ENCODE peak calls at places on chromosomes 1 and 21, in six cellular contexts. One of them, this sample, is unnamed.

GRCh38 chr1:119737040-119737682 is 25.4 kb downstream of the PHGDH start:
- DNase-seq in left ventricle myocardium inferior: peak; percentile 50
- DNase-seq in activated B cell treated with CpG ODN at 0.5 μM for 24 hours: no peak
- DNase-seq in neural progenitor cell: no peak
- DNase-seq in PC-3: no peak
- DNase-seq in CD8-positive, alpha-beta T cell: no peak
- DNase-seq in this sample: no peak

GRCh38 chr1:21681426-21681825 is 12.3 kb upstream of the RAP1GAP start:
- DNase-seq in CD8-positive, alpha-beta T cell: no peak
- DNase-seq in activated B cell treated with CpG ODN at 0.5 μM for 24 hours: no peak
- DNase-seq in left ventricle myocardium inferior: no peak
- DNase-seq in PC-3: no peak
- DNase-seq in neural progenitor cell: no peak
- DNase-seq in this sample: no peak

GRCh38 chr21:45818904-45819285 is 162.7 kb upstream of the COL6A1 start:
- DNase-seq in left ventricle myocardium inferior: no peak
- DNase-seq in neural progenitor cell: no peak
- DNase-seq in PC-3: peak; percentile 65
- DNase-seq in CD8-positive, alpha-beta T cell: peak; percentile 77
- DNase-seq in activated B cell treated with CpG ODN at 0.5 μM for 24 hours: no peak
- DNase-seq in this sample: peak; percentile 90

GRCh38 chr1:75134939-75135828 is 996 bp downstream of the LHX8 start:
- DNase-seq in CD8-positive, alpha-beta T cell: no peak
- DNase-seq in activated B cell treated with CpG ODN at 0.5 μM for 24 hours: no peak
- DNase-seq in left ventricle myocardium inferior: no peak
- DNase-seq in neural progenitor cell: peak; percentile 74
- DNase-seq in PC-3: no peak
- DNase-seq in this sample: no peak

GRCh38 chr1:192700834-192701271 is 64.9 kb downstream of the RGS13 start:
- DNase-seq in activated B cell treated with CpG ODN at 0.5 μM for 24 hours: no peak
- DNase-seq in CD8-positive, alpha-beta T cell: no peak
- DNase-seq in neural progenitor cell: no peak
- DNase-seq in PC-3: peak; percentile 73
- DNase-seq in left ventricle myocardium inferior: no peak
- DNase-seq in this sample: no peak

GRCh38 chr1:52007228-52008073 is 17.0 kb upstream of the RAB3B start:
- DNase-seq in left ventricle myocardium inferior: no peak
- DNase-seq in activated B cell treated with CpG ODN at 0.5 μM for 24 hours: no peak
- DNase-seq in CD8-positive, alpha-beta T cell: no peak
- DNase-seq in neural progenitor cell: no peak
- DNase-seq in PC-3: no peak
- DNase-seq in this sample: no peak

GRCh38 chr21:46429754-46430681 is 28.7 kb upstream of the DIP2A start:
- DNase-seq in PC-3: no peak
- DNase-seq in left ventricle myocardium inferior: no peak
- DNase-seq in CD8-positive, alpha-beta T cell: no peak
- DNase-seq in neural progenitor cell: no peak
- DNase-seq in activated B cell treated with CpG ODN at 0.5 μM for 24 hours: no peak
- DNase-seq in this sample: no peak

GRCh38 chr1:87805661-87806376 is 477.1 kb downstream of the LMO4 start:
- DNase-seq in activated B cell treated with CpG ODN at 0.5 μM for 24 hours: no peak
- DNase-seq in CD8-positive, alpha-beta T cell: no peak
- DNase-seq in left ventricle myocardium inferior: no peak
- DNase-seq in PC-3: peak; percentile 91
- DNase-seq in neural progenitor cell: no peak
- DNase-seq in this sample: no peak

GRCh38 chr1:52665173-52666020 is 32.4 kb downstream of the SHISAL2A start:
- DNase-seq in activated B cell treated with CpG ODN at 0.5 μM for 24 hours: no peak
- DNase-seq in left ventricle myocardium inferior: no peak
- DNase-seq in CD8-positive, alpha-beta T cell: no peak
- DNase-seq in neural progenitor cell: no peak
- DNase-seq in PC-3: no peak
- DNase-seq in this sample: no peak

GRCh38 chr1:114833421-114833820 is 21.2 kb upstream of the SYCP1 start:
- DNase-seq in neural progenitor cell: no peak
- DNase-seq in activated B cell treated with CpG ODN at 0.5 μM for 24 hours: no peak
- DNase-seq in CD8-positive, alpha-beta T cell: no peak
- DNase-seq in PC-3: peak; percentile 43
- DNase-seq in left ventricle myocardium inferior: no peak
- DNase-seq in this sample: no peak

GRCh38 chr1:205484985-205485967 is 19.2 kb upstream of the CDK18 start:
- DNase-seq in PC-3: peak; percentile 89
- DNase-seq in left ventricle myocardium inferior: no peak
- DNase-seq in CD8-positive, alpha-beta T cell: peak; percentile 68
- DNase-seq in activated B cell treated with CpG ODN at 0.5 μM for 24 hours: peak; percentile 47
- DNase-seq in neural progenitor cell: peak; percentile 86
- DNase-seq in this sample: no peak

GRCh38 chr21:41425954-41426655 is at the start of gene MX1:
- DNase-seq in left ventricle myocardium inferior: peak; percentile 81
- DNase-seq in CD8-positive, alpha-beta T cell: peak; percentile 89
- DNase-seq in PC-3: peak; percentile 55
- DNase-seq in neural progenitor cell: peak; percentile 52
- DNase-seq in activated B cell treated with CpG ODN at 0.5 μM for 24 hours: peak; percentile 77
- DNase-seq in this sample: peak; percentile 80

GRCh38 chr21:20943476-20944085 is 54.6 kb upstream of the NCAM2 start:
- DNase-seq in PC-3: no peak
- DNase-seq in neural progenitor cell: no peak
- DNase-seq in left ventricle myocardium inferior: no peak
- DNase-seq in activated B cell treated with CpG ODN at 0.5 μM for 24 hours: no peak
- DNase-seq in CD8-positive, alpha-beta T cell: no peak
- DNase-seq in this sample: no peak

GRCh38 chr1:29470087-29470787 is 233.9 kb downstream of the PTPRU start:
- DNase-seq in activated B cell treated with CpG ODN at 0.5 μM for 24 hours: no peak
- DNase-seq in PC-3: no peak
- DNase-seq in neural progenitor cell: no peak
- DNase-seq in left ventricle myocardium inferior: no peak
- DNase-seq in CD8-positive, alpha-beta T cell: no peak
- DNase-seq in this sample: no peak

GRCh38 chr1:13585599-13585965 is 1.9 kb downstream of the PDPN start:
- DNase-seq in activated B cell treated with CpG ODN at 0.5 μM for 24 hours: no peak
- DNase-seq in neural progenitor cell: peak; percentile 60
- DNase-seq in PC-3: no peak
- DNase-seq in left ventricle myocardium inferior: no peak
- DNase-seq in CD8-positive, alpha-beta T cell: no peak
- DNase-seq in this sample: no peak

GRCh38 chr1:177174921-177175634 is 4.3 kb downstream of the BRINP2 start:
- DNase-seq in PC-3: no peak
- DNase-seq in activated B cell treated with CpG ODN at 0.5 μM for 24 hours: no peak
- DNase-seq in left ventricle myocardium inferior: no peak
- DNase-seq in neural progenitor cell: no peak
- DNase-seq in CD8-positive, alpha-beta T cell: no peak
- DNase-seq in this sample: no peak

GRCh38 chr1:39044762-39045161 is 18.6 kb downstream of the NDUFS5 start:
- DNase-seq in left ventricle myocardium inferior: no peak
- DNase-seq in neural progenitor cell: no peak
- DNase-seq in PC-3: no peak
- DNase-seq in CD8-positive, alpha-beta T cell: no peak
- DNase-seq in activated B cell treated with CpG ODN at 0.5 μM for 24 hours: no peak
- DNase-seq in this sample: no peak

DNA sequence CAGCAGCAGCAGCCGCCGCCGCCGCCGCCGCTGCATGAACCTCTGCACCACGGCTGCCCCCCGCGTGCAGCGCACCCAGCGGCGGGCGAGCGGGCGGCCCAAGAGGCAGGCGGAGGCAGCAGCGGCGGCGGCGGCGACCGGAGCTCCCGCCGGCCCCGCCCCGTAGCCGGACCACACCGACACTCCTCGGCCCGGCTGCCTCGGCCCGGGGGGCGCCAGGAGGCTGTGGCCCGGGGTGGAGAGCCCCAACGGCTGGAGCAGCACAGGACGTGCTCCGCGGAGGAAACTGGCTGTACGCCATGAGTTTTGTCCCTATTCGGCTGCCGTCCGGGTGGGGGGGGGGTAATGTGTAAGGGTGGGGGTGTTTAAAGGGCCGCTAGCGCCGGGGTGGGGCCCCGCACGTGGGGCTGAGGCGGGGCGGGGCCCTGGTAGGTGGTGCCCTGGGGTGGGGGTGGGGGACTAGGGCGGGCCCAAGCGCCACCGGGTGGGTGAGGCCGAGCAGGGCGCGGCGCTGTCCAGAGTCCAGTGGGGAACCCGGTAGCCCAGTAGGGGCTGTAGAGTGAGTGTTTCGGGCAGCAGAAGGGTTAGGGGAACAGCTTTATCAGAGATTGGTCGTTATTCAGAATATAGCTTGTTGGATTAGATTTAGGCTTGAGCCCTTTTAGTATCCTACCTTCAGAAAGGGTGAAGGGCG is at the start of gene FAM78B:
- DNase-seq in left ventricle myocardium inferior: peak; percentile 84
- DNase-seq in CD8-positive, alpha-beta T cell: no peak
- DNase-seq in activated B cell treated with CpG ODN at 0.5 μM for 24 hours: peak; percentile 55
- DNase-seq in PC-3: peak; percentile 46
- DNase-seq in neural progenitor cell: peak; percentile 81
- DNase-seq in this sample: no peak
- TF ChIP-seq CTCF in left ventricle myocardium inferior: peak; percentile 43
- TF ChIP-seq CTCF in CD8-positive, alpha-beta T cell: no peak
- TF ChIP-seq CTCF in activated B cell treated with CpG ODN at 0.5 μM for 24 hours: no peak
- TF ChIP-seq CTCF in PC-3: no peak
- TF ChIP-seq CTCF in neural progenitor cell: peak; percentile 20
- TF ChIP-seq CTCF in this sample: no peak

DNA sequence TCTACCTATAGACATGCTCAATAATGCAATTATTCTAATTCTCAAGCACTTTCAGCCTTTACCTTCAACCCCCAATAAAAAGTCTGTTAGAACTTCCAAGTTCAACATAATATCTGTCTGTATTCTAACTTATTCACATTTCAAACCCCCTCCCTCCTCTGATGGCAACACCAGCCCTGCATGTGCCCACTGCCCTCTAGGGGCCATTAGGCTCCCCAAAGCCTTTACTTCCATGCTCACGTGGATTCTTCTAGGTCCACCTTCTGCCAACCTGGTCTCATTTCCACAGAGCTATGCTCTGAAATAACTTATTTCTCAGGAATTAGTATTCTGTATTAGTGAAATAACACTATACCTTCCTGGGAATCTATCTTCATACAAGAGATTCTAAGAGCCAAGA is 22.2 kb upstream of the KPRP start:
- DNase-seq in activated B cell treated with CpG ODN at 0.5 μM for 24 hours: no peak
- DNase-seq in CD8-positive, alpha-beta T cell: no peak
- DNase-seq in left ventricle myocardium inferior: no peak
- DNase-seq in PC-3: peak; percentile 18
- DNase-seq in neural progenitor cell: no peak
- DNase-seq in this sample: no peak
- TF ChIP-seq CTCF in activated B cell treated with CpG ODN at 0.5 μM for 24 hours: no peak
- TF ChIP-seq CTCF in CD8-positive, alpha-beta T cell: no peak
- TF ChIP-seq CTCF in left ventricle myocardium inferior: no peak
- TF ChIP-seq CTCF in PC-3: peak; percentile 62
- TF ChIP-seq CTCF in neural progenitor cell: no peak
- TF ChIP-seq CTCF in this sample: no peak

GRCh38 chr1:54671985-54672608 is 30.5 kb downstream of the MROH7 start:
- DNase-seq in PC-3: peak; percentile 76
- DNase-seq in left ventricle myocardium inferior: no peak
- DNase-seq in activated B cell treated with CpG ODN at 0.5 μM for 24 hours: peak; percentile 20
- DNase-seq in neural progenitor cell: peak; percentile 77
- DNase-seq in CD8-positive, alpha-beta T cell: peak; percentile 48
- DNase-seq in this sample: no peak
- TF ChIP-seq CTCF in PC-3: peak; percentile 89
- TF ChIP-seq CTCF in left ventricle myocardium inferior: peak; percentile 66
- TF ChIP-seq CTCF in activated B cell treated with CpG ODN at 0.5 μM for 24 hours: no peak
- TF ChIP-seq CTCF in neural progenitor cell: peak; percentile 83
- TF ChIP-seq CTCF in CD8-positive, alpha-beta T cell: peak; percentile 69
- TF ChIP-seq CTCF in this sample: peak; percentile 78

GRCh38 chr1:226736908-226737818 is 1.9 kb downstream of the ITPKB start:
- DNase-seq in PC-3: peak; percentile 53
- DNase-seq in neural progenitor cell: peak; percentile 86
- DNase-seq in activated B cell treated with CpG ODN at 0.5 μM for 24 hours: peak; percentile 51
- DNase-seq in CD8-positive, alpha-beta T cell: peak; percentile 62
- DNase-seq in left ventricle myocardium inferior: peak; percentile 39
- DNase-seq in this sample: peak; percentile 59
- TF ChIP-seq CTCF in PC-3: peak; percentile 16
- TF ChIP-seq CTCF in neural progenitor cell: peak; percentile 25
- TF ChIP-seq CTCF in activated B cell treated with CpG ODN at 0.5 μM for 24 hours: no peak
- TF ChIP-seq CTCF in CD8-positive, alpha-beta T cell: no peak
- TF ChIP-seq CTCF in left ventricle myocardium inferior: peak; percentile 29
- TF ChIP-seq CTCF in this sample: peak; percentile 29

GRCh38 chr1:213003281-213003680 is 12.4 kb downstream of the ANGEL2 start:
- DNase-seq in activated B cell treated with CpG ODN at 0.5 μM for 24 hours: no peak
- DNase-seq in neural progenitor cell: no peak
- DNase-seq in CD8-positive, alpha-beta T cell: no peak
- DNase-seq in PC-3: no peak
- DNase-seq in left ventricle myocardium inferior: no peak
- DNase-seq in this sample: no peak
- TF ChIP-seq CTCF in activated B cell treated with CpG ODN at 0.5 μM for 24 hours: no peak
- TF ChIP-seq CTCF in neural progenitor cell: no peak
- TF ChIP-seq CTCF in CD8-positive, alpha-beta T cell: no peak
- TF ChIP-seq CTCF in PC-3: no peak
- TF ChIP-seq CTCF in left ventricle myocardium inferior: no peak
- TF ChIP-seq CTCF in this sample: no peak

GRCh38 chr1:219941179-219942118 is 13.1 kb upstream of the SLC30A10 start:
- DNase-seq in PC-3: no peak
- DNase-seq in neural progenitor cell: no peak
- DNase-seq in left ventricle myocardium inferior: no peak
- DNase-seq in activated B cell treated with CpG ODN at 0.5 μM for 24 hours: no peak
- DNase-seq in CD8-positive, alpha-beta T cell: no peak
- DNase-seq in this sample: no peak

GRCh38 chr1:219940707-219941106 is 12.3 kb upstream of the SLC30A10 start:
- DNase-seq in left ventricle myocardium inferior: no peak
- DNase-seq in PC-3: no peak
- DNase-seq in activated B cell treated with CpG ODN at 0.5 μM for 24 hours: no peak
- DNase-seq in neural progenitor cell: no peak
- DNase-seq in CD8-positive, alpha-beta T cell: no peak
- DNase-seq in this sample: no peak

DNA sequence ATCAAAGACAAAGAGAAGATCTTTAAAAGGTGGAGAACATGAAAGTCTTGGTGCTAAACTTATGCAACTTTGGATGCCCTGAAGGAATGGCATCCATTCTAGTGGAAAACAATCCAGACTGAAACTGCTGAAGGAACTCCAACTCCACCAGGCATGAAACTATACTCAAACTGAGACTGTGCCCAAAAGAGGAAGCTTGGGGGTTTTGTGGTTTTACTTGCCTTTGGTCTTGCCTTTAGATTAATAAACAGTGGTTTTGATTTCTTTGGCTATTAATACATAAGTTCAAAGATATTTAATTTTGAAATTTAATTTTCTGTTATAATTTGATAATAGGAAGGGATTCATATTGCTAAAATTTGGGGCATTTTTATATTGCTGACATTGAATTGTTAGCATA is 17.4 kb upstream of the SLC30A10 start:
- DNase-seq in CD8-positive, alpha-beta T cell: no peak
- DNase-seq in neural progenitor cell: no peak
- DNase-seq in PC-3: no peak
- DNase-seq in activated B cell treated with CpG ODN at 0.5 μM for 24 hours: no peak
- DNase-seq in left ventricle myocardium inferior: no peak
- DNase-seq in this sample: no peak
- TF ChIP-seq CTCF in CD8-positive, alpha-beta T cell: no peak
- TF ChIP-seq CTCF in neural progenitor cell: no peak
- TF ChIP-seq CTCF in PC-3: no peak
- TF ChIP-seq CTCF in activated B cell treated with CpG ODN at 0.5 μM for 24 hours: no peak
- TF ChIP-seq CTCF in left ventricle myocardium inferior: no peak
- TF ChIP-seq CTCF in this sample: no peak

This sample was measured in CD14-positive monocyte.